ENCODE peak calls at places on chromosomes 11 and 22, in nine cellular contexts. A is colonic mucosa; Y is GM12865; I is dorsolateral prefrontal cortex; Q is PC-3; E is CD4-positive, alpha-beta T cell; H is progenitor cell of endocrine pancreas; S is right lobe of liver; L is adrenal gland. T is an unnamed sample.

GRCh38 chr11:58003036-58003435 is 20.6 kb upstream of the OR9Q1 start:
- DNase-seq in A (no peak), Y (no peak), I (no peak), Q (no peak), E (no peak), H (no peak), S (no peak), L (no peak), T (no peak)

GRCh38 chr11:71250512-71251158 is 1.7 kb downstream of the SHANK2 start:
- DNase-seq in A (no peak), Y (no peak), I (no peak), Q (no peak), E (no peak), H (no peak), S (peak), L (peak), T (no peak)

GRCh38 chr11:96337541-96338530 is 5.2 kb downstream of the MAML2 start:
- DNase-seq in A (peak), Y (peak), I (no peak), Q (no peak), E (no peak), H (no peak), S (no peak), L (no peak), T (peak)

GRCh38 chr22:17808688-17809403 is 34.6 kb upstream of the BID start:
- DNase-seq in A (no peak), Y (peak), I (no peak), Q (no peak), E (no peak), H (no peak), S (no peak), L (no peak), T (no peak)

GRCh38 chr22:29408925-29409324 is 20.6 kb upstream of the AP1B1 start:
- DNase-seq in A (no peak), Y (no peak), I (no peak), Q (peak), E (no peak), H (no peak), S (no peak), L (no peak), T (no peak)

GRCh38 chr22:39294571-39295468 is 24.6 kb downstream of the RPL3 start:
- DNase-seq in A (no peak), Y (no peak), I (no peak), Q (no peak), E (no peak), H (no peak), S (no peak), L (no peak), T (no peak)

GRCh38 chr11:115321602-115322289 is 182.5 kb downstream of the CADM1 start:
- DNase-seq in A (no peak), Y (no peak), I (no peak), Q (no peak), E (no peak), H (no peak), S (no peak), L (no peak), T (no peak)

GRCh38 chr11:123429851-123430735 is at the start of gene GRAMD1B:
- DNase-seq in A (peak), Y (peak), I (peak), Q (peak), E (peak), H (peak), S (peak), L (peak), T (peak)

GRCh38 chr11:91761406-91762027 is 463.1 kb upstream of the FAT3 start:
- DNase-seq in A (no peak), Y (no peak), I (no peak), Q (no peak), E (no peak), H (no peak), S (no peak), L (no peak), T (no peak)

GRCh38 chr22:37300551-37301017 is 18.3 kb downstream of the CYTH4 start:
- DNase-seq in A (no peak), Y (peak), I (no peak), Q (no peak), E (no peak), H (no peak), S (no peak), L (no peak), T (no peak)

GRCh38 chr11:4991066-4991465 is 3.6 kb upstream of the OR51L1 start:
- DNase-seq in A (no peak), Y (peak), I (no peak), Q (peak), E (no peak), H (no peak), S (no peak), L (no peak), T (no peak)

GRCh38 chr22:46361861-46362220 is 26.3 kb downstream of the TRMU start:
- DNase-seq in A (no peak), Y (no peak), I (no peak), Q (no peak), E (no peak), H (no peak), S (peak), L (no peak), T (no peak)

GRCh38 chr11:65606876-65607613 is 7.0 kb downstream of the MAP3K11 start:
- DNase-seq in A (peak), Y (no peak), I (peak), Q (no peak), E (no peak), H (peak), S (no peak), L (peak), T (no peak)

GRCh38 chr11:96263361-96263763 is 79.6 kb downstream of the MAML2 start:
- DNase-seq in A (no peak), Y (no peak), I (no peak), Q (peak), E (no peak), H (no peak), S (no peak), L (no peak), T (no peak)

GRCh38 chr11:124577664-124578427 is 8.0 kb downstream of the OR8A1 start:
- DNase-seq in A (no peak), Y (no peak), I (no peak), Q (no peak), E (no peak), H (no peak), S (no peak), L (no peak), T (no peak)

GRCh38 chr11:27656320-27656719 is 43.9 kb downstream of the BDNF start:
- DNase-seq in A (no peak), Y (no peak), I (no peak), Q (no peak), E (no peak), H (no peak), S (no peak), L (no peak), T (no peak)

GRCh38 chr22:17786435-17787158 is 12.3 kb upstream of the BID start:
- DNase-seq in A (no peak), Y (no peak), I (peak), Q (no peak), E (no peak), H (no peak), S (peak), L (peak), T (no peak)

GRCh38 chr11:944711-945470 is 19.2 kb downstream of the AP2A2 start:
- DNase-seq in A (no peak), Y (no peak), I (no peak), Q (no peak), E (no peak), H (no peak), S (peak), L (no peak), T (no peak)

GRCh38 chr22:32926600-32926999 is 125.1 kb downstream of the TIMP3 start:
- DNase-seq in A (no peak), Y (peak), I (no peak), Q (peak), E (no peak), H (no peak), S (no peak), L (no peak), T (peak)

GRCh38 chr11:41498726-41499125 is 39.3 kb upstream of the LRRC4C start:
- DNase-seq in A (no peak), Y (peak), I (no peak), Q (peak), E (no peak), H (no peak), S (no peak), L (no peak), T (no peak)

GRCh38 chr11:103532133-103532788 is 423.0 kb downstream of the DYNC2H1 start:
- DNase-seq in A (no peak), Y (no peak), I (no peak), Q (peak), E (no peak), H (no peak), S (no peak), L (no peak), T (no peak)

GRCh38 chr11:42598341-42598740 is 713.5 kb upstream of the API5 start:
- DNase-seq in A (no peak), Y (no peak), I (no peak), Q (no peak), E (no peak), H (no peak), S (no peak), L (no peak), T (no peak)

GRCh38 chr11:31690041-31690440 is 121.1 kb downstream of the PAX6 start:
- DNase-seq in A (no peak), Y (no peak), I (no peak), Q (no peak), E (no peak), H (no peak), S (no peak), L (no peak), T (no peak)

GRCh38 chr11:61775606-61776554 is 16.5 kb downstream of the TMEM258 start:
- DNase-seq in A (no peak), Y (no peak), I (no peak), Q (no peak), E (no peak), H (no peak), S (no peak), L (no peak), T (no peak)

GRCh38 chr11:123173040-123173855 is 21.8 kb downstream of the CLMP start:
- DNase-seq in A (no peak), Y (no peak), I (no peak), Q (peak), E (no peak), H (no peak), S (no peak), L (no peak), T (no peak)

GRCh38 chr11:37371346-37371970 is 773.4 kb upstream of the RAG2 start:
- DNase-seq in A (no peak), Y (no peak), I (no peak), Q (peak), E (no peak), H (no peak), S (no peak), L (no peak), T (no peak)

GRCh38 chr11:78654071-78654470 is 79.4 kb upstream of the NARS2 start:
- DNase-seq in A (no peak), Y (no peak), I (no peak), Q (no peak), E (no peak), H (no peak), S (no peak), L (peak), T (no peak)

GRCh38 chr11:44980533-44981427 is 30.1 kb upstream of the TP53I11 start:
- DNase-seq in A (peak), Y (no peak), I (no peak), Q (no peak), E (no peak), H (no peak), S (no peak), L (no peak), T (no peak)

GRCh38 chr11:44978961-44979331 is 28.3 kb upstream of the TP53I11 start:
- DNase-seq in A (peak), Y (no peak), I (no peak), Q (peak), E (no peak), H (no peak), S (peak), L (no peak), T (no peak)

GRCh38 chr11:44977493-44977984 is 26.9 kb upstream of the TP53I11 start:
- DNase-seq in A (no peak), Y (no peak), I (no peak), Q (peak), E (no peak), H (no peak), S (no peak), L (no peak), T (no peak)

GRCh38 chr11:44978279-44978960 is 27.7 kb upstream of the TP53I11 start:
- DNase-seq in A (no peak), Y (no peak), I (no peak), Q (no peak), E (no peak), H (no peak), S (no peak), L (no peak), T (no peak)

GRCh38 chr11:44979536-44980399 is 29.1 kb upstream of the TP53I11 start:
- DNase-seq in A (peak), Y (peak), I (no peak), Q (peak), E (no peak), H (no peak), S (peak), L (peak), T (no peak)
- TF ChIP-seq CTCF in A (no peak), Y (no peak), I (no peak), Q (no peak), E (no peak), H (no peak), S (no peak), L (no peak), T (no peak)

DNA sequence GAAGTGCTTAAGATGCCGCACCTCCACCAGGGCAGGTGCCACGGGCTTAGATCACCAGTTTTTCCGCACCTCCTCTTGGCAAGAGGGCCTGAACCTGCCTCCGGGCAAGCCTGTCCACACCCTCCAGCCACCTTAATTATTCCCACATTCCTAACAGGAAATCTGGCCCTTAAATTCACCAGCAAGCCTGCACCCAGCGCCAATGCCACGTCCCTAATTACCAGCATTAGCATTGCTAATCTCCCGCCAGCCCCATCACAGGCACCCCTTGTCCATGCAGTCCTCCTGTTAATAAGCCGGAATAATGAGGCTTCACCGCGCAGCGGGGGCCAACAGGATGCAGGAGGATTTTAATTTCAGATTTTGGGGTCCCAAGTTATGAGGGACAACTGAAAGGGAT is 69.7 kb downstream of the PHF21B start:
- DNase-seq in A (no peak), Y (no peak), I (no peak), Q (no peak), E (no peak), H (no peak), S (peak), L (no peak), T (no peak)
- TF ChIP-seq CTCF in A (no peak), Y (no peak), I (no peak), Q (no peak), E (no peak), H (no peak), S (no peak), L (no peak), T (no peak)

DNA sequence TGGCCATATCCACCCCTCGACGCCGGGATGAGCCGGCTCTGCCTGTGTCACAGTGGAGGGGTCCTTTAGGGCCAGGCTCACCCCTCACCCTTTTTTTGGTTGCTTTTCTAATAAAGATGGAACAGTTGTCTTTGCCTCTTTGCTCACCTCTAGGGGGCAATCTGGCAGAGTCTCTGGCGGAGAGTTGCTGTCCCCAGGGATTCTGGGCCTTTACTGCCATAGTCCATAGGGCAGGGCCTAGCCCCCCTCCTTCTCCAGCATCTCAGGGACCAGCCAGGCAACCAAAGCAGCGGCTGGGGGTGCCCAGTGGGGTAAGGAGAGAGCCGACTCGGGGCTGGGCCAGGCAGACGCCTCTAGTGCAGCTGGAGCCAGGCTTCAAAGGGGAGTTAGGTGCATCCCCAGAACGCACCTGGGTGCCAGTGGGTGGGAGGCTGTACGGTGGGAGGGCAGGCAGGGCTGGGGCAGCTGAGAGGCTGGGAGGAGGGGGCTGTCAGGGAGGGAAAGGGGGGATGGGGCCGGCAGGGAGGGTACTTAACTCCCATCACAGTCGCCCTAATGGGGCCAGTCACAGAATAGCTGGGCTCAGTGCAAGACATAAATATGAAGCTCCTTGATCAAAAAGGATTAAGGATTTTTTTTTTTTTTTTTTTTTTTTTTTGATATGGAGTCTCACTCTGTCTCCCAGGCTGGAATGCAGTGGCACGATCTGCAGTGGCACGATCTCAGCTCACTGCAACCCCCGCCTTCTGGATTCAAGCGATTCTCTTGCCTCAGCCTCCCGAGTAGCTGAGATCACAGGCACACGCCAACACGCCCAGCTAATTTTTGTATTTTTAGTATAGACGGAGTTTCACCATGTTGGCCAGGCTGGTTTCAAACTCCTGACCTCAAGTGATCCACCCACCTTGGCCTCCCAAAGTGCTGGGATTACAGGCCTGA is 2.5 kb upstream of the SUSD2 start:
- DNase-seq in A (no peak), Y (peak), I (peak), Q (no peak), E (no peak), H (no peak), S (no peak), L (no peak), T (no peak)
- TF ChIP-seq CTCF in A (no peak), Y (peak), I (peak), Q (peak), E (peak), H (peak), S (no peak), L (no peak), T (peak)

GRCh38 chr22:44091021-44091721 is 67.1 kb downstream of the PARVB start:
- DNase-seq in A (no peak), Y (peak), I (peak), Q (peak), E (no peak), H (no peak), S (peak), L (no peak), T (no peak)
- TF ChIP-seq CTCF in A (no peak), Y (no peak), I (peak), Q (peak), E (no peak), H (peak), S (no peak), L (no peak), T (peak)

GRCh38 chr11:111660822-111661221 is 58.6 kb downstream of the SIK2 start:
- DNase-seq in A (no peak), Y (no peak), I (no peak), Q (no peak), E (no peak), H (no peak), S (no peak), L (no peak), T (no peak)
- TF ChIP-seq CTCF in A (no peak), Y (no peak), I (no peak), Q (no peak), E (no peak), H (no peak), S (no peak), L (no peak), T (no peak)

T was measured in GM13977.